ENCODE peak calls at places on chromosomes 13 and 19, in seven cellular contexts. One of them, this sample, is unnamed.

GRCh38 chr19:33693678-33694077 is 71.9 kb downstream of the CHST8 start:
- DNase-seq in mucosa of descending colon: no peak
- DNase-seq in left lung: no peak
- DNase-seq in osteocyte: no peak
- DNase-seq in nephron progenitor cell: no peak
- DNase-seq in astrocyte: no peak
- DNase-seq in pancreas: no peak
- DNase-seq in this sample: no peak

GRCh38 chr13:42798118-42798517 is 16.7 kb downstream of the FAM216B start:
- DNase-seq in pancreas: no peak
- DNase-seq in osteocyte: no peak
- DNase-seq in astrocyte: no peak
- DNase-seq in left lung: no peak
- DNase-seq in mucosa of descending colon: no peak
- DNase-seq in nephron progenitor cell: no peak
- DNase-seq in this sample: no peak

GRCh38 chr19:41195675-41196497 is 2.9 kb downstream of the CYP2S1 start:
- DNase-seq in nephron progenitor cell: no peak
- DNase-seq in left lung: no peak
- DNase-seq in mucosa of descending colon: no peak
- DNase-seq in pancreas: no peak
- DNase-seq in osteocyte: no peak
- DNase-seq in astrocyte: no peak
- DNase-seq in this sample: no peak

GRCh38 chr13:94382520-94382919 is 97.0 kb downstream of the DCT start:
- DNase-seq in pancreas: no peak
- DNase-seq in nephron progenitor cell: no peak
- DNase-seq in osteocyte: no peak
- DNase-seq in mucosa of descending colon: no peak
- DNase-seq in left lung: no peak
- DNase-seq in astrocyte: no peak
- DNase-seq in this sample: no peak

GRCh38 chr13:21175656-21176194 is 627 bp downstream of the SKA3 start:
- DNase-seq in pancreas: no peak
- DNase-seq in nephron progenitor cell: no peak
- DNase-seq in osteocyte: no peak
- DNase-seq in left lung: no peak
- DNase-seq in mucosa of descending colon: no peak
- DNase-seq in astrocyte: peak; percentile 23
- DNase-seq in this sample: peak; percentile 17

GRCh38 chr19:43471091-43471490 is 5.7 kb upstream of the LYPD3 start:
- DNase-seq in nephron progenitor cell: no peak
- DNase-seq in osteocyte: no peak
- DNase-seq in pancreas: no peak
- DNase-seq in left lung: no peak
- DNase-seq in astrocyte: no peak
- DNase-seq in mucosa of descending colon: no peak
- DNase-seq in this sample: no peak

GRCh38 chr19:46413262-46414031 is at the start of gene CCDC8:
- DNase-seq in left lung: peak; percentile 86
- DNase-seq in nephron progenitor cell: peak; percentile 91
- DNase-seq in astrocyte: peak; percentile 95
- DNase-seq in mucosa of descending colon: peak; percentile 51
- DNase-seq in pancreas: peak; percentile 97
- DNase-seq in osteocyte: peak; percentile 97
- DNase-seq in this sample: peak; percentile 64

GRCh38 chr19:50384685-50385535 is 763 bp downstream of the POLD1 start:
- DNase-seq in pancreas: no peak
- DNase-seq in mucosa of descending colon: no peak
- DNase-seq in nephron progenitor cell: no peak
- DNase-seq in left lung: peak; percentile 59
- DNase-seq in osteocyte: no peak
- DNase-seq in astrocyte: peak; percentile 38
- DNase-seq in this sample: no peak

GRCh38 chr13:65504213-65504612 is 1725.9 kb downstream of the PCDH9 start:
- DNase-seq in pancreas: no peak
- DNase-seq in astrocyte: no peak
- DNase-seq in mucosa of descending colon: no peak
- DNase-seq in osteocyte: no peak
- DNase-seq in left lung: no peak
- DNase-seq in nephron progenitor cell: no peak
- DNase-seq in this sample: no peak

GRCh38 chr13:113034451-113035208 is 65.6 kb downstream of the MCF2L start:
- DNase-seq in osteocyte: no peak
- DNase-seq in astrocyte: peak; percentile 26
- DNase-seq in mucosa of descending colon: peak; percentile 51
- DNase-seq in nephron progenitor cell: peak; percentile 57
- DNase-seq in pancreas: peak; percentile 54
- DNase-seq in left lung: no peak
- DNase-seq in this sample: peak; percentile 46

GRCh38 chr13:28679628-28680027 is 20.7 kb downstream of the POMP start:
- DNase-seq in left lung: no peak
- DNase-seq in osteocyte: no peak
- DNase-seq in astrocyte: no peak
- DNase-seq in mucosa of descending colon: no peak
- DNase-seq in nephron progenitor cell: no peak
- DNase-seq in pancreas: no peak
- DNase-seq in this sample: no peak

DNA sequence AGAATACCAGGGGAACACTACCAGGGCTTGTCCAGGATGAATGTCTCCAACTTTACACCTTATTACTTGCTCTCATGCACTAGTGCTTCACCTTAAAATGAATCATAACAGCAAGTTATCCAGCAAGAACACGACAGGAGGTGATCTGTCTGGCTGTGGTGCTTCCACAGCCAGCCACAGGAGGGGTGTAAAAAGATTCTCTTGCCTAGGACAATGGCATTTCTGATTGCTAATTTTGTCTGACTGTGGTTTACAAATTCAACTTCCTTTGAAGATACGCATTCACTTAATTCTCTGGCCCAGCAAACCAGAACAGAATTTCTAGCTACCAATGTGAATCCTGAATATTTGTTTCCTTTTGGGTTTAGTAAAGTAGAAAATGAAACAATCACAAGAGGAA is 23.1 kb upstream of the COG3 start:
- DNase-seq in pancreas: no peak
- DNase-seq in osteocyte: no peak
- DNase-seq in mucosa of descending colon: no peak
- DNase-seq in left lung: no peak
- DNase-seq in astrocyte: peak; percentile 17
- DNase-seq in nephron progenitor cell: no peak
- DNase-seq in this sample: no peak
- TF ChIP-seq CTCF in pancreas: no peak
- TF ChIP-seq CTCF in osteocyte: peak; percentile 43
- TF ChIP-seq CTCF in mucosa of descending colon: no peak
- TF ChIP-seq CTCF in left lung: no peak
- TF ChIP-seq CTCF in astrocyte: no peak
- TF ChIP-seq CTCF in nephron progenitor cell: no peak
- TF ChIP-seq CTCF in this sample: peak; percentile 40

DNA sequence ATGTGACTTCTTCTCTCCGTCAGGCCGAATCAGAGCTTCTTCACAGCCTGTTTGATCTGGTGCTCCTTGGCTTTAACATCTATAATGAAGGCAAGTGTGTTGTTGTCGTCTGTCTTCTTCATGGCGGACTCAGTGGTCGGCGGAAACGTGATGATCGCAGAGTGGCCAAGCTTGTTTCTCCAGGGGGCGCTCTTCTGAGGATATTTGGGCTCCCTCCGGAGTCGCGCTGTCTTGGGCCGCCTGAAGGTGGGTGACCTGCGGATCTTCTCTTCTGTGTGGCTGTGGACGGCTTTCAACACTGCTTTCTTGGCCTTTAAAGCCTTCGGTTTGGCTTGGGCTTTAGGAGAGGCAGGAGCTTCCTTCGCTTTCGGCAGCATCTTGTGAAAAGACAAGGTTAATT is 9.8 kb downstream of the TPRX1 start:
- DNase-seq in astrocyte: no peak
- DNase-seq in mucosa of descending colon: no peak
- DNase-seq in osteocyte: no peak
- DNase-seq in left lung: no peak
- DNase-seq in pancreas: no peak
- DNase-seq in nephron progenitor cell: no peak
- DNase-seq in this sample: no peak
- TF ChIP-seq CTCF in astrocyte: no peak
- TF ChIP-seq CTCF in mucosa of descending colon: no peak
- TF ChIP-seq CTCF in osteocyte: no peak
- TF ChIP-seq CTCF in left lung: no peak
- TF ChIP-seq CTCF in pancreas: no peak
- TF ChIP-seq CTCF in nephron progenitor cell: no peak
- TF ChIP-seq CTCF in this sample: peak; percentile 52

DNA sequence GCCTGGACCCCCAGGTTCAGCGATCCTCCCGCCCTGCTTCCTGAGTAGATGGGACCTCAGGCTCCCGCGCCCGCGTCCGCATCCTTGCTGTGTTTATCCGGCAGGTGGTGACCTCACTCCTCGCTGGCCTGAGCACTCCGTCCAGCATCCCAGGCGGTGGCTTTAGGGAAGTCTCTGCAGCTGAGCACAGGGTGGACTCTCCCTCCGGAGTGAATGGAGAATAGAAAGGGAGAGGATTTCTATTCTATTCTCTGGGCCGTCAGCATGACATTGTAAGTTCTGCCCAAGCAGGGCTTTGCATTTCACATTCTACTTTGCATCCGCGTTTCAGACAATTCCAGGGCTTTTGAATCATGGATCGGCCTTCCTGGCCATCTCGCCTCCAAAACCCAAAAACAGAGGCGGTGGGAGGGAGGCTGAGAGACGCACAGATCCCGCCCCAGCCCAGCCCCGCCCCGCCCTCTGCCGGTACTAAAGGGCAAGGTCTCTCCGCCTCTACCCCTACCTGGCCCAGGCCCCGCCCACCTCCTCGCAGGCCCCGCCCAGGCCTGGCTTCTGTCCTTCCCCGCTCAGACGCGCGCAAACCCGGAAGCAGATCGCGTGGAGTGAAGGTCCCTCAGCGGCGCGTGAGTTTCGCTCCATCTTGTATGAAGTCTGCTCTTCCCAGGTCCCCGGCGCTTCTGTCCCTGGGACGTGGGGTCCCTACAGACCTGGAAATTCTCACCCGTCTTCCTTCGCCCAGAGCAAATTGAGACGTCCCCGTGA is at the start of gene ZNF525:
- DNase-seq in left lung: peak; percentile 92
- DNase-seq in astrocyte: peak; percentile 46
- DNase-seq in mucosa of descending colon: peak; percentile 98
- DNase-seq in osteocyte: peak; percentile 94
- DNase-seq in nephron progenitor cell: peak; percentile 96
- DNase-seq in pancreas: peak; percentile 98
- DNase-seq in this sample: peak; percentile 58
- TF ChIP-seq CTCF in left lung: peak; percentile 28
- TF ChIP-seq CTCF in astrocyte: no peak
- TF ChIP-seq CTCF in mucosa of descending colon: peak; percentile 47
- TF ChIP-seq CTCF in osteocyte: peak; percentile 30
- TF ChIP-seq CTCF in nephron progenitor cell: peak; percentile 24
- TF ChIP-seq CTCF in pancreas: peak; percentile 6
- TF ChIP-seq CTCF in this sample: peak; percentile 65

GRCh38 chr13:103537616-103538015 is 471.4 kb upstream of the SLC10A2 start:
- DNase-seq in osteocyte: no peak
- DNase-seq in pancreas: no peak
- DNase-seq in left lung: no peak
- DNase-seq in mucosa of descending colon: no peak
- DNase-seq in astrocyte: no peak
- DNase-seq in nephron progenitor cell: no peak
- DNase-seq in this sample: no peak
- TF ChIP-seq CTCF in osteocyte: no peak
- TF ChIP-seq CTCF in pancreas: no peak
- TF ChIP-seq CTCF in left lung: no peak
- TF ChIP-seq CTCF in mucosa of descending colon: no peak
- TF ChIP-seq CTCF in astrocyte: no peak
- TF ChIP-seq CTCF in nephron progenitor cell: no peak
- TF ChIP-seq CTCF in this sample: no peak

GRCh38 chr19:13621413-13621812 is 115.1 kb upstream of the CACNA1A start:
- DNase-seq in astrocyte: peak; percentile 93
- DNase-seq in pancreas: no peak
- DNase-seq in mucosa of descending colon: no peak
- DNase-seq in osteocyte: peak; percentile 86
- DNase-seq in left lung: no peak
- DNase-seq in nephron progenitor cell: no peak
- DNase-seq in this sample: peak; percentile 97
- TF ChIP-seq CTCF in astrocyte: peak; percentile 9
- TF ChIP-seq CTCF in pancreas: no peak
- TF ChIP-seq CTCF in mucosa of descending colon: no peak
- TF ChIP-seq CTCF in osteocyte: no peak
- TF ChIP-seq CTCF in left lung: no peak
- TF ChIP-seq CTCF in nephron progenitor cell: no peak
- TF ChIP-seq CTCF in this sample: peak; percentile 73

GRCh38 chr13:91242652-91243051 is 104.8 kb upstream of the MIR17HG start:
- DNase-seq in astrocyte: peak; percentile 20
- DNase-seq in osteocyte: no peak
- DNase-seq in mucosa of descending colon: no peak
- DNase-seq in nephron progenitor cell: no peak
- DNase-seq in pancreas: no peak
- DNase-seq in left lung: no peak
- DNase-seq in this sample: no peak

GRCh38 chr13:91245283-91245682 is 102.2 kb upstream of the MIR17HG start:
- DNase-seq in pancreas: no peak
- DNase-seq in osteocyte: no peak
- DNase-seq in nephron progenitor cell: no peak
- DNase-seq in mucosa of descending colon: no peak
- DNase-seq in astrocyte: no peak
- DNase-seq in left lung: no peak
- DNase-seq in this sample: no peak

GRCh38 chr13:91248249-91248648 is 99.2 kb upstream of the MIR17HG start:
- DNase-seq in left lung: no peak
- DNase-seq in osteocyte: no peak
- DNase-seq in nephron progenitor cell: no peak
- DNase-seq in astrocyte: no peak
- DNase-seq in pancreas: no peak
- DNase-seq in mucosa of descending colon: no peak
- DNase-seq in this sample: no peak

GRCh38 chr13:91249370-91249769 is 98.1 kb upstream of the MIR17HG start:
- DNase-seq in nephron progenitor cell: no peak
- DNase-seq in pancreas: no peak
- DNase-seq in astrocyte: no peak
- DNase-seq in mucosa of descending colon: no peak
- DNase-seq in osteocyte: no peak
- DNase-seq in left lung: no peak
- DNase-seq in this sample: no peak

DNA sequence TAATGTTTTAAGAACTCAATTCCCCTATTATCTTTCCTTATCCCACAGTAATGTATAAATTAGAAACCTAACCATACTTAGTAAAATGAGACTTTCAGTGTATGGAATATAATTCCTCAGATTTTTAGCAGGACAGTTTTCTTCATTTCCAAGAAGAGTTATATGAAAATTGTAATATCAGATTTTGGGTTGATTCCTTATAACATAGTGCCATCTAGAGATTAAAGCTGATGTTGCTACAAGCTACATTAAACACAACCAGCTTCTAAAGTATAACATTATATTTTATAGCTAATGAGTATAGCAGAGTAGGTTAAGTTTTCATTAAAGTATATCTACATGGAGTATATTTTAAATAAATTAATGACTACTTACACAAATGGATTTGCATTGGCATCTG is 99.7 kb upstream of the MIR17HG start:
- DNase-seq in astrocyte: no peak
- DNase-seq in nephron progenitor cell: no peak
- DNase-seq in pancreas: no peak
- DNase-seq in osteocyte: no peak
- DNase-seq in mucosa of descending colon: no peak
- DNase-seq in left lung: no peak
- DNase-seq in this sample: no peak
- TF ChIP-seq CTCF in astrocyte: peak; percentile 28
- TF ChIP-seq CTCF in nephron progenitor cell: peak; percentile 54
- TF ChIP-seq CTCF in pancreas: no peak
- TF ChIP-seq CTCF in osteocyte: peak; percentile 62
- TF ChIP-seq CTCF in mucosa of descending colon: no peak
- TF ChIP-seq CTCF in left lung: no peak
- TF ChIP-seq CTCF in this sample: peak; percentile 22

GRCh38 chr19:4730740-4731171 is 7.1 kb upstream of the DPP9 start:
- DNase-seq in mucosa of descending colon: peak; percentile 66
- DNase-seq in nephron progenitor cell: peak; percentile 58
- DNase-seq in osteocyte: no peak
- DNase-seq in left lung: no peak
- DNase-seq in pancreas: no peak
- DNase-seq in astrocyte: no peak
- DNase-seq in this sample: no peak
- TF ChIP-seq CTCF in mucosa of descending colon: peak; percentile 41
- TF ChIP-seq CTCF in nephron progenitor cell: no peak
- TF ChIP-seq CTCF in osteocyte: peak; percentile 49
- TF ChIP-seq CTCF in left lung: peak; percentile 26
- TF ChIP-seq CTCF in pancreas: no peak
- TF ChIP-seq CTCF in astrocyte: peak; percentile 32
- TF ChIP-seq CTCF in this sample: peak; percentile 74